ENCODE peak calls at places on chromosomes 3 and 15, in four cellular contexts. B is astrocyte of the spinal cord, L is Peyer's patch, W is body of pancreas. J is an unnamed sample.

GRCh38 chr3:43391621-43392020 is 105.3 kb downstream of the SNRK start:
- DNase-seq in L (no peak), W (peak), B (no peak), J (peak)

GRCh38 chr3:189570916-189571315 is 60.3 kb upstream of the TP63 start:
- DNase-seq in B (peak), W (no peak), L (no peak), J (no peak)

GRCh38 chr3:52444860-52445793 is at the start of gene SEMA3G:
- DNase-seq in L (peak), W (peak), B (peak), J (peak)

GRCh38 chr3:188507244-188507720 is 353.3 kb downstream of the LPP start:
- DNase-seq in W (no peak), L (no peak), B (peak), J (peak)

GRCh38 chr15:58593870-58594269 is 155.6 kb downstream of the ADAM10 start:
- DNase-seq in W (no peak), B (no peak), L (no peak), J (no peak)

GRCh38 chr15:67937153-67937761 is 97.4 kb upstream of the RNU6-1 start:
- DNase-seq in B (no peak), L (no peak), W (no peak), J (peak)

GRCh38 chr15:81229596-81229995 is 32.9 kb downstream of the IL16 start:
- DNase-seq in B (no peak), W (no peak), L (no peak), J (no peak)

GRCh38 chr3:126258670-126259069 is 78.3 kb upstream of the ALDH1L1 start:
- DNase-seq in L (peak), W (no peak), B (no peak), J (peak)

GRCh38 chr3:183551930-183552329 is 3.6 kb downstream of the KLHL6 start:
- DNase-seq in W (no peak), L (peak), B (no peak), J (no peak)

DNA sequence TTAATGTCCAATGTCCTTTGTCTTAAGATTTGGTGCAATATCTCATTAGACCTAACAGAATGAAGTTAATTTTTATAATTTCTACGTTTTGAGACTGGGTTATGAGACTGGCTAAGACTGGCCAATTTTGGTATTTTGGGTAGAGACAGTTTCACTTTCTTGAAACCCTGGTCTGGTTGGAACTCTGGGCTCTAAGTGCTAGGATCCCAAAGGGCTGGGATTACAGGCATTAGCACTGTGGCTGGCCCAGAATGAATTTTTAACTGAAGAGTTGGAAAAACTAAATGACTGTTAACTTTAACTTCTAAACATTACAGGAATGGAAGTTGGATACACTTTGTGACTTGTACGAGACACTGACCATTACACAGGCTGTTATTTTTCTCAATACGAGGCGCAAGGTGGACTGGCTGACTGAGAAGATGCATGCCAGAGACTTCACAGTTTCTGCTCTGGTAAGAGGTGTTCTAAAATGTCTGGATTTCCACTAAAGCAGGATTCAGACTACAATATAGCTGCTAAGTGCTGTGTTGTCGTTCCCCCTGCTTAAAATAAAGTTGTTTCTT is 3.5 kb downstream of the EIF4A2 start:
- DNase-seq in B (no peak), W (no peak), L (no peak), J (no peak)
- H3K4me3 ChIP-seq in B (peak), W (no peak), L (peak), J (peak)

GRCh38 chr3:45547764-45548683 is 46.5 kb upstream of the LIMD1 start:
- DNase-seq in L (no peak), W (peak), B (peak), J (no peak)

GRCh38 chr3:45546223-45546622 is 48.3 kb upstream of the LIMD1 start:
- DNase-seq in B (no peak), L (no peak), W (no peak), J (no peak)

GRCh38 chr3:45545476-45545875 is 49.1 kb upstream of the LIMD1 start:
- DNase-seq in B (no peak), L (no peak), W (no peak), J (no peak)

GRCh38 chr3:45547202-45547701 is 47.3 kb upstream of the LIMD1 start:
- DNase-seq in W (no peak), L (no peak), B (no peak), J (no peak)

DNA sequence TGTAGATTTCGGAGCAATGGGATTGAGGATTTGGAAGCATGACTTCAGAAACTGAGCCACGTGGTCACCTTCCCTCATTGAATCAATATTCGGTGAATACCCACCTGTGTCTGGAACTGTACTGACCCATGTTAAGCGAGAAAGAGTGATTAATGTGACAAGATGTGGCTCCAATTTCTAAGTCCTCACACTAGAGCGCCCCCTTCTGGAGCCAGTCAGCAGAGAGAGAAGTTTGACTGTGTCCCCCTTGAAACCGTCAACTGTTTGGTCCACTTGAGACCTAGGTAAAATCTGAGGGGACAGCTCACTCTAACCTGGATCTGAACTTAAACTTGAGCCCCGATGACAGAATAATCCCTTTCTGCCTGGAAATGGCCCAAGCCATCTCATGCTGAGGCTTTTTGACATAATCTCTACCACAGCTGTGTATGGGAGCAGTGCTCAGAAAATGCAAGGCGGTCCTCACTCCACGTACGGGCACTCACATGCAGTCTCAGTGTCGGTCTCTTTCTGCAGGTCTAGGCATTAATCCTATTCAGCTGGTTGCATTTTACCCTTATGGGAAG is 47.8 kb upstream of the LIMD1 start:
- DNase-seq in L (no peak), B (no peak), W (peak), J (no peak)
- TF ChIP-seq CTCF in L (peak), B (peak), W (peak), J (peak)

GRCh38 chr15:89665449-89666146 is 10.3 kb upstream of the KIF7 start:
- DNase-seq in B (peak), W (peak), L (peak), J (peak)
- H3K4me3 ChIP-seq in B (peak), W (no peak), L (peak), J (peak)

GRCh38 chr15:66681395-66681794 is 20.6 kb upstream of the SMAD6 start:
- DNase-seq in L (no peak), B (no peak), W (no peak), J (no peak)

GRCh38 chr15:66682865-66683264 is 19.2 kb upstream of the SMAD6 start:
- DNase-seq in L (no peak), B (peak), W (no peak), J (peak)

GRCh38 chr15:66682246-66682645 is 19.8 kb upstream of the SMAD6 start:
- DNase-seq in B (no peak), W (no peak), L (no peak), J (no peak)

GRCh38 chr15:66684136-66684681 is 17.8 kb upstream of the SMAD6 start:
- DNase-seq in L (no peak), W (no peak), B (no peak), J (peak)

DNA sequence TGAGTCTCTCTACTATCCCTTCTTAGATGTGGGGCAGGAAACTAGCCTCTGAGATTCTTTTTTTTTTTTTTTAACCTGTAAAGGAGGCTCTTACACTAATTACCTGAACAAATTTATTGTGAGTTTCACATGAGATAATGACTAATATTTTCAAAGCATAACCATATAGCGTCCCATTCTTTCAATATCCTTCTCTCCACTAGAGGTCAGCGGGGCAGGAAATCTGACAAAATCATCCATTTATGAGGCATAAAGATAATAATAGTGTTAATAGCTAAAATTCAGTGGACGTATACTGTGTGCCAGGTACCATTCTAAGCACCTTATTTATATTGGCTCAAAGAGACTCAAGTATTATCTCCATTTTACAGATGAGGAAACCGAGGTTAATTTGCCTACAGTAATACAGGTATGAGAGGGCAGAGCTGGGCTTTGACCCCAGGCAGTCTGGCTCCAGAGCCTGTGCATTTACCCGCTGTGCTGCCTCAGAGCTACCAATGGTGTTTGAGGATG is 16.3 kb upstream of the SMAD6 start:
- DNase-seq in L (no peak), W (no peak), B (no peak), J (no peak)
- TF ChIP-seq CTCF in L (peak), W (peak), B (peak), J (no peak)